ENCODE peak calls at places on chromosomes 16 and 17, in six cellular contexts. G is neuronal stem cell, T is H9, P is mesenchymal stem cell, Y is H1, N is IMR-90. R is an unnamed sample. For H3K4me1 and H3K79me1, the result is how much of the 10 kb centered on the place peaks cover.

GRCh38 chr17:35907266-35907637 is 23.3 kb downstream of the RDM1 start:
- DNase-seq in Y (no peak), G (no peak), N (no peak), T (no peak), P (no peak), R (no peak)

GRCh38 chr16:57977418-57978069 is 6.6 kb upstream of the CNGB1 start:
- DNase-seq in G (no peak), N (no peak), T (no peak), P (no peak), Y (no peak), R (no peak)

GRCh38 chr16:30067584-30067916 is 2.0 kb downstream of the ALDOA start:
- DNase-seq in Y (no peak), G (no peak), P (no peak), N (no peak), T (no peak), R (no peak)

GRCh38 chr17:36089888-36090836 is at the start of gene CCL3:
- DNase-seq in Y (no peak), N (no peak), P (no peak), G (no peak), T (no peak), R (no peak)

GRCh38 chr17:55549140-55549539 is 37.9 kb upstream of the SMIM36 start:
- DNase-seq in N (no peak), T (no peak), G (no peak), P (peak), Y (no peak), R (peak)

GRCh38 chr17:9875441-9875840 is 29.6 kb downstream of the RCVRN start:
- DNase-seq in G (no peak), N (peak), T (peak), Y (no peak), P (peak), R (peak)

GRCh38 chr16:11105038-11105903 is 150.7 kb downstream of the SOCS1 start:
- DNase-seq in G (no peak), N (peak), Y (no peak), T (no peak), P (peak), R (peak)

GRCh38 chr17:41397003-41397665 is at the start of gene KRT31:
- DNase-seq in Y (no peak), P (no peak), N (no peak), G (no peak), T (no peak), R (no peak)

GRCh38 chr17:31738067-31738466 is 121.0 kb downstream of the COPRS start:
- DNase-seq in Y (no peak), P (peak), T (no peak), G (no peak), N (no peak), R (no peak)

GRCh38 chr17:38894276-38894675 is 24.4 kb downstream of the LASP1 start:
- DNase-seq in N (no peak), G (no peak), Y (no peak), T (peak), P (no peak), R (peak)

GRCh38 chr17:59512844-59513383 is 52.5 kb upstream of the DHX40 start:
- DNase-seq in N (no peak), P (no peak), G (no peak), Y (no peak), T (no peak), R (no peak)

GRCh38 chr17:57311281-57312216 is 55.2 kb downstream of the MSI2 start:
- DNase-seq in T (no peak), P (no peak), N (no peak), G (no peak), Y (no peak), R (no peak)

GRCh38 chr17:73657473-73658116 is 13.3 kb upstream of the SDK2 start:
- DNase-seq in T (peak), G (peak), N (no peak), P (peak), Y (peak), R (peak)

GRCh38 chr17:1001640-1002411 is 4.9 kb downstream of the TIMM22 start:
- DNase-seq in P (peak), Y (no peak), T (no peak), G (no peak), N (peak), R (peak)

GRCh38 chr17:33284022-33284421 is 9.1 kb downstream of the ASIC2 start:
- DNase-seq in G (no peak), Y (no peak), N (peak), T (no peak), P (peak), R (no peak)

DNA sequence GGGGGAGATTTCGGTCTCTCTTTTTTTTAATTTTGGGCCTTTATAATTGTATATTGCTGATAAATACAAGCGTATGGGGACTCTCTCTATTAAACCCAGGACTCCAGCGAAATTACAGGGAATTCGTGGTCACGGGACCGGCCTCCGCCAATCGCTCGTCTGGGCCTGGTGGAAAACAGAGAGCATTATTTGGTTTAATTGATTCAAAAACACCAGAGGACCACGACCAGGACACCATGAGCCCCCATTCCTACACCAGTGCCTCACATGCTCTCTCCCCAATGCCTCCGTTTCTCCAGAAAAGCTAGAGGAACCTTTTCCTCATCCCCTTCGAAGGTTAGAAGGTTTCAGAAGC is at the start of gene HOXB2:
- DNase-seq in G (no peak), Y (no peak), N (peak), T (no peak), P (peak), R (no peak)
- H3K4me1 ChIP-seq in G (under half), Y (under half), N (under half), T (under half), P (under half), R (under half)

DNA sequence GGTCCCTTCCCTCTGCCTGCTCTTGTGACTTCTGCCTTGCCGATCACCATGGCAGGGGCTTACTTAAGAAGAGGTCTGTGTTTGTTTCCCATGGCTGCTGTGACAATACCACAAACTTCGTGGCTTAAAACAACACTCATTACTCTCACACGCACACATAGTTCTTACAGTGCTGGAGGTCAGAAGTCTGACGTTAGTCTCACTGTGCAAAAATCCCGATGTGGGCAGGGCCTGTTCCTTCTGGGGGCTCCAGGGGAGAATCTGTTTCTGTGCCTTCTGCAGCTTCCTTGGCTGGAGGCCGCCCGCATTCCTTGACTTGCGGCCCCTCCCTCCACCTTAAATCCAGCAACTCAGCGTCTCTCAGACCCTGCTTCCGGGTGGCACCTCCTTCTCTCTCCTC is 249.2 kb upstream of the GSE1 start:
- DNase-seq in Y (no peak), N (no peak), T (no peak), G (no peak), P (peak), R (no peak)
- H3K79me1 ChIP-seq in Y (under half), N (under half), T (under half), G (under half), P (under half), R (under half)

DNA sequence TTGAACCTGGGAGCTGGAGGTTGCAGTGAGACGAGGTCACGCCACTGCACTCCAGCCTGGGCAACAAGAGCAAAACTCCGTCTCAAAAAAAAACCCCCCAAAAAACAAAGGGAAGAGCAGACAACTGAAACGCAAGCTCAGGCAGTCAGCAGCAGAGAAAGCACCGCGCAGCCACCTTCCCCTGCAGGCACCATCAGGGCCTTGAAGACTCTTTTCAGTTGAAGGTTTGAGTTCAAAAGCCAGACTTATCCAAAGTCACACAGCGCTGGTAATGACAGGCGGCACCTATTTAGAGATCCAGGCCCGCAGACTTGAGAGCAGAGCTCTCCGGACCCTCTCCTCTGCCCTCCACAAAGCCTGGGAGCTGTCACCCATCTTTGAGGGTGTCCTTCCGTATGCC is 11.1 kb downstream of the ZBTB4 start:
- DNase-seq in G (no peak), Y (no peak), T (no peak), N (no peak), P (no peak), R (no peak)
- H3K4me1 ChIP-seq in G (under half), Y (under half), T (under half), N (under half), P (under half), R (under half)

GRCh38 chr17:49887744-49888360 is 40.0 kb upstream of the TAC4 start:
- DNase-seq in P (no peak), N (no peak), G (no peak), T (no peak), Y (no peak), R (no peak)

GRCh38 chr17:49887086-49887743 is 39.3 kb upstream of the TAC4 start:
- DNase-seq in G (no peak), Y (no peak), T (peak), P (no peak), N (no peak), R (peak)

GRCh38 chr17:49890852-49891251 is 43.0 kb upstream of the TAC4 start:
- DNase-seq in G (no peak), P (no peak), T (no peak), Y (no peak), N (no peak), R (no peak)

GRCh38 chr17:49890077-49890821 is 42.4 kb upstream of the TAC4 start:
- DNase-seq in P (no peak), Y (peak), G (no peak), N (no peak), T (peak), R (peak)

DNA sequence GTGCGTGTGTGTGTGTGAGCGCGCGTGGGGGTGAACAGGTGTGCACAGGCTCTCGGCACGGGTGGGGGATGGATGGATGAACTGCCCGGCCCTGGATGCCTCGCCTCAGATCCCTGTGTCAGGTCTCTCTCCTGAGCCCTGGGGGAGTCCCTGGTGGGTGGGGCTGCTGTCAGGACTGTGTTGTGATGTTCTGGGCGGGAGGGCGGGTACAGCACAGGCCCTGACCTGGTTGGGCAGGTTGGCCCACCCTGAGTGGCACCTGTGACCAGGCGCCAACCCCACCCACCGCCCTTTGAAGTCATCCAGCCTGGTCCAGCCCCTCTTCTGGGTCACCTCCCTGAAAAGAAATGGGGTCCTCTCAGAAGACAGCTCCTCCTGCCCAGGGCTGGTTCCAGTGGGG is 41.6 kb upstream of the TAC4 start:
- DNase-seq in N (no peak), G (no peak), T (no peak), P (no peak), Y (no peak), R (no peak)
- H3K79me1 ChIP-seq in N (under half), G (under half), T (under half), P (under half), Y (under half), R (under half)

DNA sequence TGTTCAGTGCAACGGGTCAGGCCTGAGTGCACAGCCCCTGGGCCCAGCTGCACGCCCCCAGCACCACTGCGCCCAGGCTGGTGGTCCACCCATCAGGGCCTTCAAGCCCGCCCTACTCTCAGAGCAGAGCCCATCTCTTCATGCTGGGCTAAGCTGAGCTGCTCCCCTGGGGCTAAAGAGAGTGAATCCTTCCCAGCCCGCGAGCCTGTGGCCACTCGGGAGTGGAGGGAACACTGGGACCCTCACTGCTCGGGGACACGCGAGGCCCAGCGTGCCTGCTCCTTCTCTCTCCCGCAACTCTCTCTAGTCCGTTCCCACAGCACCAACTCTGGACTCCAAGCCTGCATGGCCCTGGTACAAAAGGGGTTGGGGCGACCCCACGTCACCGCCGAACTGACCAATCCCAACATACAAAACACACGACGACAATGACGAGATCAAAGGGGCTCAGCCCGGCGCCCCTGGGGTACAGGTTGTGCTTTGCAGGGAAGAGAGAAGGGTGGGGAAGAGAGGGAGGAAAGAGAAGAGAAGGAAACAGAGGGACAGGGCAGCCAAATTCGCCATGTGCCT is 4.1 kb upstream of the SIRT7 start:
- DNase-seq in N (no peak), T (no peak), G (no peak), Y (no peak), P (no peak), R (no peak)
- H3K4me1 ChIP-seq in N (under half), T (under half), G (under half), Y (under half), P (half or more), R (under half)

DNA sequence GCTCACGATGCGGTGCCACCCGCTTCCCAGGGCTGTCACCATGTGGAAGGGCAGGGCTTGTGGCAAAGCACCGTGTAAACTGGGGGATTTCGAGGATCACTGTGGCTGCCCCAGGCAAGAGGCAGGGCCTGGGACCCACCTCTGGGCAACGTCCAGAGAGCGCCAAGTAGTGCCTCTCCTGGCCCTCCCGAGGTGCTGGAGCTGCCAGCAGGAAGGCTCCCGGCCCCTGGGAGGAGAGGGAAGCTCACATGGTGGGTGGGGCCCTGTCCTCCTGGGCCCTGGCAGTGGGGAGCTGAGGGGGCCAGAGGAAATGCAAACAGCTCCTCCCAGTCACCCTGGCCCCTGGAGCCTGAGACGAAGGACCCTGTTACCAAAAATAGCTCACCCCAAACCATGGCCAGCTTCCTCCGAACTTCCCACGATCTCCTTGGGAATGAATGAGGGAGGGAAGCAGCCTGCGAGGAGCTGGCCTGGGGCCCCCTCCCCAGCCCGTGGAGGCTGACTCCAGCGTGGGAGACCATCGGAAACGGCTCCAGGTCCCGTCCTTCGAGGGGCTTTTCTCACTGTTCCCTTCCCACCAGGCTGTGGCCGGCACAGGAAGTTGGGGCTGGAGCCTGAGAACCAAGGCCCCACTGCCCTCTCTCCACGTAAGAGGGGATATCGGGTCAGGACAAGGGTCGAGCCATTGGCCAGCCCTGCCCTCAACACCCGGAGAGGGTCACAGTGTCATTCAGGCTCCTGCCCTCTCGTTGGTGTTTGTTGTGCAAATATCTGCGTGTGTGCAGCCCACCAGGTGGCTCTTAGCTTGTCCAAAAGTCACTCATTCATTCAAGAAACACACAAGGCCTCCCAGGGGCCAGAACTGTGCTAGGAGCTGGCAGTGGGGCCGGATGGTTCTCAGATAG is 17.7 kb downstream of the VASN start:
- DNase-seq in Y (peak), T (no peak), G (no peak), P (no peak), N (no peak), R (no peak)
- H3K79me1 ChIP-seq in Y (under half), T (under half), G (under half), P (under half), N (half or more), R (under half)

GRCh38 chr16:22300427-22301071 is 3.3 kb downstream of the POLR3E start:
- DNase-seq in G (no peak), N (peak), P (peak), Y (peak), T (peak), R (peak)

GRCh38 chr16:22296225-22297113 is 740 bp upstream of the POLR3E start:
- DNase-seq in G (no peak), Y (peak), P (peak), T (no peak), N (no peak), R (peak)

GRCh38 chr16:22297114-22297870 is at the start of gene POLR3E:
- DNase-seq in T (peak), P (peak), N (peak), G (peak), Y (peak), R (peak)

GRCh38 chr16:22299036-22299435 is 1.8 kb downstream of the POLR3E start:
- DNase-seq in G (no peak), Y (no peak), T (no peak), P (peak), N (no peak), R (no peak)

DNA sequence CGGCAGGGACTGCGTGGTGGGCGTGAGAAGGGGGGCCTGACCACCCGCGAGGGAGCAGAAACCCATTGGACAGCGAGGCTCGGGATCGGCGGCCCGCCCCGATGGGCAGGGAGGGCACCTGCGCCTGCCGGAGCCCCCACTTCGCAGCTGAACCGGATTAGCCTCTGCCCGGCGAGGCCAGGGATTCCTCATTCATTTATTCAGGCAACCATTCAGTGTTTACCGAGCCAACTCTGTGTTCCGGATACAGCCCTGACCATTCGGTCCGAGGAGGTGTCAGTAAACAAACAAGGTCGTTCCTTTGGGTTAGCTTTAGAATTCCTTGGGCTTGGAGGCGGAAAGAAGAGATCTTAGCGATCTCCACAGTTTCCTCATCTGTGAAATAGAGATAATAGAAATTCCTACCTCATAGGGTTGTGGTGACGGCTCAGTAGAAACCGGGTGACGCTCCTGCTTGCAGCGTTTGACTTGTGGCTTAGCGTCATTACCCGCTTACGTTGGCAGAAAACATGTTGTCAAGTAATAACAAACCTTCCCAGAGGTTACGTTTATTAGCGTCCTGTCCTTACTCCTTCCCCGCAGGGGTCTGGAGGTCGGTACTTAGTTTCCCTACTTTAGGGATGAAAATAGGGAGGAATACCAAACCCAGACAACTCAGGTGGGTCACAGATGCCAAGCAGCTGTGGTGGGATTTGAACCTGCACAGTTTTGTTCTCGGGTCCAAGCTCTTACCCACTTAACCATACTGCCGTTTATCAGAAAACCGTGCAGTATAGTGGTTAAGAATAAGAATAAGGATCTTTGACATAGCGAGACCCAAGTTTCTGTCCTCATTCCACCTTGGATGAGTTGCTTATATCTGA is 893 bp downstream of the POLR3E start:
- DNase-seq in G (peak), T (peak), P (peak), N (peak), Y (peak), R (peak)
- H3K4me1 ChIP-seq in G (under half), T (under half), P (under half), N (under half), Y (under half), R (under half)